ENCODE peak calls at places on chromosome 16, in nine cellular contexts. One of them, this sample, is unnamed. For H3K9me3, the result is how much of the 10 kb centered on the place peaks cover.

GRCh38 chr16:3030128-3030871 is 6.4 kb downstream of the BICDL2 start:
- DNase-seq in stomach: no peak
- DNase-seq in aorta: no peak
- DNase-seq in breast epithelium: no peak
- DNase-seq in PC-3: no peak
- DNase-seq in cardiac muscle cell: no peak
- DNase-seq in AG04450: no peak
- DNase-seq in left ventricle myocardium inferior: no peak
- DNase-seq in GM23248: no peak
- DNase-seq in this sample: no peak

GRCh38 chr16:87582966-87583325 is 19.4 kb upstream of the JPH3 start:
- DNase-seq in stomach: no peak
- DNase-seq in aorta: no peak
- DNase-seq in breast epithelium: no peak
- DNase-seq in PC-3: no peak
- DNase-seq in cardiac muscle cell: no peak
- DNase-seq in AG04450: no peak
- DNase-seq in left ventricle myocardium inferior: no peak
- DNase-seq in GM23248: no peak
- DNase-seq in this sample: no peak

GRCh38 chr16:68229431-68230175 is 6.3 kb downstream of the ESRP2 start:
- DNase-seq in stomach: peak
- DNase-seq in aorta: no peak
- DNase-seq in breast epithelium: no peak
- DNase-seq in PC-3: peak
- DNase-seq in cardiac muscle cell: peak
- DNase-seq in AG04450: peak
- DNase-seq in left ventricle myocardium inferior: no peak
- DNase-seq in GM23248: peak
- DNase-seq in this sample: peak

GRCh38 chr16:86634290-86634689 is 55.9 kb downstream of the FOXL1 start:
- DNase-seq in stomach: no peak
- DNase-seq in aorta: peak
- DNase-seq in breast epithelium: no peak
- DNase-seq in PC-3: peak
- DNase-seq in cardiac muscle cell: no peak
- DNase-seq in AG04450: no peak
- DNase-seq in left ventricle myocardium inferior: no peak
- DNase-seq in GM23248: peak
- DNase-seq in this sample: peak

GRCh38 chr16:68985855-68986254 is 119.6 kb upstream of the HAS3 start:
- DNase-seq in stomach: no peak
- DNase-seq in aorta: no peak
- DNase-seq in breast epithelium: no peak
- DNase-seq in PC-3: peak
- DNase-seq in cardiac muscle cell: no peak
- DNase-seq in AG04450: peak
- DNase-seq in left ventricle myocardium inferior: no peak
- DNase-seq in GM23248: peak
- DNase-seq in this sample: no peak

GRCh38 chr16:68332411-68333121 is 21.7 kb downstream of the PRMT7 start:
- DNase-seq in stomach: no peak
- DNase-seq in aorta: peak
- DNase-seq in breast epithelium: no peak
- DNase-seq in PC-3: no peak
- DNase-seq in cardiac muscle cell: peak
- DNase-seq in AG04450: peak
- DNase-seq in left ventricle myocardium inferior: no peak
- DNase-seq in GM23248: peak
- DNase-seq in this sample: peak

GRCh38 chr16:3317315-3317999 is 12.2 kb downstream of the ZNF75A start:
- DNase-seq in stomach: no peak
- DNase-seq in aorta: no peak
- DNase-seq in breast epithelium: no peak
- DNase-seq in PC-3: no peak
- DNase-seq in cardiac muscle cell: no peak
- DNase-seq in AG04450: no peak
- DNase-seq in left ventricle myocardium inferior: no peak
- DNase-seq in GM23248: peak
- DNase-seq in this sample: no peak

GRCh38 chr16:67842509-67843342 is 606 bp downstream of the THAP11 start:
- DNase-seq in stomach: peak
- DNase-seq in aorta: peak
- DNase-seq in breast epithelium: no peak
- DNase-seq in PC-3: peak
- DNase-seq in cardiac muscle cell: peak
- DNase-seq in AG04450: no peak
- DNase-seq in left ventricle myocardium inferior: peak
- DNase-seq in GM23248: peak
- DNase-seq in this sample: peak

GRCh38 chr16:47004652-47005051 is 31.2 kb upstream of the DNAJA2 start:
- DNase-seq in stomach: no peak
- DNase-seq in aorta: no peak
- DNase-seq in breast epithelium: no peak
- DNase-seq in PC-3: no peak
- DNase-seq in cardiac muscle cell: no peak
- DNase-seq in AG04450: no peak
- DNase-seq in left ventricle myocardium inferior: no peak
- DNase-seq in GM23248: no peak
- DNase-seq in this sample: no peak

GRCh38 chr16:15608398-15609285 is 34.3 kb downstream of the MARF1 start:
- DNase-seq in stomach: no peak
- DNase-seq in aorta: no peak
- DNase-seq in breast epithelium: no peak
- DNase-seq in PC-3: no peak
- DNase-seq in cardiac muscle cell: no peak
- DNase-seq in AG04450: peak
- DNase-seq in left ventricle myocardium inferior: no peak
- DNase-seq in GM23248: no peak
- DNase-seq in this sample: no peak

GRCh38 chr16:19882186-19882585 is 2.5 kb downstream of the GPRC5B start:
- DNase-seq in stomach: no peak
- DNase-seq in aorta: no peak
- DNase-seq in breast epithelium: no peak
- DNase-seq in PC-3: no peak
- DNase-seq in cardiac muscle cell: no peak
- DNase-seq in AG04450: no peak
- DNase-seq in left ventricle myocardium inferior: no peak
- DNase-seq in GM23248: no peak
- DNase-seq in this sample: peak

GRCh38 chr16:21214086-21214485 is 2.7 kb upstream of the ZP2 start:
- DNase-seq in stomach: no peak
- DNase-seq in aorta: no peak
- DNase-seq in breast epithelium: no peak
- DNase-seq in PC-3: no peak
- DNase-seq in cardiac muscle cell: no peak
- DNase-seq in AG04450: no peak
- DNase-seq in left ventricle myocardium inferior: no peak
- DNase-seq in GM23248: no peak
- DNase-seq in this sample: no peak

GRCh38 chr16:74309789-74310781 is 13.5 kb downstream of the PSMD7 start:
- DNase-seq in stomach: no peak
- DNase-seq in aorta: no peak
- DNase-seq in breast epithelium: no peak
- DNase-seq in PC-3: peak
- DNase-seq in cardiac muscle cell: peak
- DNase-seq in AG04450: peak
- DNase-seq in left ventricle myocardium inferior: no peak
- DNase-seq in GM23248: peak
- DNase-seq in this sample: peak

GRCh38 chr16:69326172-69326873 is 4.1 kb downstream of the PDF start:
- DNase-seq in stomach: no peak
- DNase-seq in aorta: no peak
- DNase-seq in breast epithelium: no peak
- DNase-seq in PC-3: no peak
- DNase-seq in cardiac muscle cell: no peak
- DNase-seq in AG04450: no peak
- DNase-seq in left ventricle myocardium inferior: no peak
- DNase-seq in GM23248: no peak
- DNase-seq in this sample: no peak

GRCh38 chr16:52383640-52384292 is 163.2 kb downstream of the TOX3 start:
- DNase-seq in stomach: no peak
- DNase-seq in aorta: no peak
- DNase-seq in breast epithelium: no peak
- DNase-seq in PC-3: no peak
- DNase-seq in cardiac muscle cell: no peak
- DNase-seq in AG04450: no peak
- DNase-seq in left ventricle myocardium inferior: no peak
- DNase-seq in GM23248: no peak
- DNase-seq in this sample: no peak

DNA sequence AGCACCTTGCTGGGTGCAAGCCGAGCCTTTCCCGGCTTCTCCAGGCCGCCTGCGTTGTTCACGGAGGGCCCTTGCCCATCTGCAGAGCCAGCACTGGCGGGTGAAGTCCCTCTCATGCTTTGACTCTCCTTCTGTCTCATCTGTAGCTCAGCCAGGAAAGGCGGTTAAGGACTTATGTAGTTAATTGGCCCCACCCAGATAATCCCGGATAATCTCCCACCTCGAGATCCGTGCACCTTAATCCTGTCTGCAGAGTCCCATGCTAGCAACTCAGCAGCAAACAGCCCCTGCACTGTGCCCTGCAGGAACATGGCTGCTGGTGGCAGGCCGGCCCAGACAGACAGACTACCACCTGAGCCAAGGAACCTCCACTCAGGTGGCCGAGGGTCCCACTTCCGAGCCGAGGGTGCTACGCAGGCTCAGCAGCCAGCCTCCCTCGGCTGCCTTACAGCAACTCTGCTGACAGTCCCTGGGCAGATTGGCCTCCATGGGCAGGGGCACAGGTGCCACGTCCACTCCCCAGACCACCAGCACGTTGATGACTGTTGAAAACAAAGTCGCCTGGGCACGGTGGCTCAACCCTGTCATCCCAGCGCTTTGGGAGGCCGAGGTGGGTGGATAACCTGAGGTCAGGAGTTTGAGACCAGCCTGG is 16.9 kb downstream of the RAB40C start:
- DNase-seq in stomach: no peak
- DNase-seq in aorta: no peak
- DNase-seq in breast epithelium: no peak
- DNase-seq in PC-3: no peak
- DNase-seq in cardiac muscle cell: no peak
- DNase-seq in AG04450: no peak
- DNase-seq in left ventricle myocardium inferior: no peak
- DNase-seq in GM23248: no peak
- DNase-seq in this sample: no peak
- H3K9me3 ChIP-seq in stomach: under half
- H3K9me3 ChIP-seq in aorta: under half
- H3K9me3 ChIP-seq in breast epithelium: under half
- H3K9me3 ChIP-seq in PC-3: under half
- H3K9me3 ChIP-seq in cardiac muscle cell: under half
- H3K9me3 ChIP-seq in AG04450: under half
- H3K9me3 ChIP-seq in left ventricle myocardium inferior: under half
- H3K9me3 ChIP-seq in GM23248: under half
- H3K9me3 ChIP-seq in this sample: under half

DNA sequence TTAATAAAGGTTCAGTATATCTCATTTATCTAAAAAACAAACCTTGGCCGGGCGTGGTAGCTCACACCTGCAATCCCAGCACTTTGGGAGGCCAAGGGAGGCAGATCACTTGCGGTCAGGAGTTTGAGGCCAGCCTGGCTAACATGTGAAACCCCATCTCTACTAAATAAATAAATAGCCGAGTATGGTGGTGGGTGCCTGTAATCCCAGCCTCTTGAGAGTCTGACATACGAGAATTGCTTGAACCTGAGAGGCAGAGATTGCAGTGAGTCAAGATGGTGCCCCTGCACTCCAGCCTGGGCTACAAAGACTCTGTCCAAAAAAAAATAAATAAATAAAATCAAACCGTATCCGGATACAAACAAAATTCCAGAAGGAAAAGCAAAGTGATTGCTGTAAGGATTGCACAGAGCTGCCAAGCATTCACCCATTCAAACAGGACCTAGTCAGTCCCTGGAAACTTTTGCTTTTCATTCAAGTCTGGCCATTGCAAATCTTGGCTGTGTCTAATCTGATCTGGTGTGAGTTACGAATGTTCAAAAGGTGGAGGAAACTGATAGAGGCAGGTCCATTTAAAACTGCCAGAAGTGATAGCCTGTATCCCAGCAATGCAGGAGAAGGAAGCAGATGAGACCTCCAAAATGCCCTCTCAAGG is 102.5 kb upstream of the CLEC3A start:
- DNase-seq in stomach: no peak
- DNase-seq in aorta: no peak
- DNase-seq in breast epithelium: no peak
- DNase-seq in PC-3: no peak
- DNase-seq in cardiac muscle cell: no peak
- DNase-seq in AG04450: no peak
- DNase-seq in left ventricle myocardium inferior: no peak
- DNase-seq in GM23248: no peak
- DNase-seq in this sample: no peak
- H3K9me3 ChIP-seq in stomach: under half
- H3K9me3 ChIP-seq in aorta: under half
- H3K9me3 ChIP-seq in breast epithelium: under half
- H3K9me3 ChIP-seq in PC-3: under half
- H3K9me3 ChIP-seq in cardiac muscle cell: under half
- H3K9me3 ChIP-seq in AG04450: under half
- H3K9me3 ChIP-seq in left ventricle myocardium inferior: under half
- H3K9me3 ChIP-seq in GM23248: under half
- H3K9me3 ChIP-seq in this sample: under half

DNA sequence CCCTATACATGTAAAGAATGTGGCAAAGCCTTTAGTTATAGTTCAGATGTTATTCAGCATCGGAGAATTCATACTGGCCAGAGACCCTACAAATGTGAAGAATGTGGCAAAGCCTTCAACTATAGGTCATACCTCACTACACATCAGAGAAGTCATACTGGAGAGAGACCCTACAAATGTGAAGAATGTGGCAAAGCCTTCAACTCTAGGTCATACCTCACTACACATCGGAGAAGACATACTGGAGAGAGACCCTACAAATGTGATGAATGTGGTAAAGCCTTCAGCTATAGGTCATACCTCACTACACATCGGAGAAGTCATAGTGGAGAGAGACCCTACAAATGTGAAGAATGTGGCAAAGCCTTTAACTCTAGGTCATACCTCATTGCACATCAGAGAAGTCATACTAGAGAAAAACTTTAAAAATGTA is 42.5 kb downstream of the ZNF267 start:
- DNase-seq in stomach: no peak
- DNase-seq in aorta: no peak
- DNase-seq in breast epithelium: no peak
- DNase-seq in PC-3: no peak
- DNase-seq in cardiac muscle cell: no peak
- DNase-seq in AG04450: no peak
- DNase-seq in left ventricle myocardium inferior: no peak
- DNase-seq in GM23248: no peak
- DNase-seq in this sample: no peak
- H3K9me3 ChIP-seq in stomach: half or more
- H3K9me3 ChIP-seq in aorta: under half
- H3K9me3 ChIP-seq in breast epithelium: half or more
- H3K9me3 ChIP-seq in PC-3: half or more
- H3K9me3 ChIP-seq in cardiac muscle cell: under half
- H3K9me3 ChIP-seq in AG04450: under half
- H3K9me3 ChIP-seq in left ventricle myocardium inferior: half or more
- H3K9me3 ChIP-seq in GM23248: under half
- H3K9me3 ChIP-seq in this sample: half or more

DNA sequence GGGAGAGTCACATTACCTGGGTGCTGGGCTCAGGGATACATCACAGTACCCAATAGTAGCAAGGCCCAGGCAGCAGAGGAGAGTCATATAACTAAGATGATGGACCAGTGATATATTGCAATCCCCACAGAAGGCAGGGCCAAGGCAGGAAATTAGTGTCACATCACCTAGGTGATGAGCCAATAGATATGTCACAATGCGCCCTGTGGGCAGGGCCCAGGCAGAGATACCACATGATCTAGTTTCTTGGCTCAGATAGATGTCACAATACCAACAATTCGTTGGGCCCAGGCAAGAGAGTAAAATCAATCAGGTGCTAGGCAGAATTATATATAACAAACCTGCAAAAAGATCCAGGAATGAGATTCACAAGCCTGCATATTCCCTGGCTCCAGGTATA is 2111.5 kb downstream of the TP53TG3F start:
- DNase-seq in stomach: no peak
- DNase-seq in aorta: no peak
- DNase-seq in breast epithelium: no peak
- DNase-seq in PC-3: no peak
- DNase-seq in cardiac muscle cell: no peak
- DNase-seq in AG04450: no peak
- DNase-seq in left ventricle myocardium inferior: no peak
- DNase-seq in GM23248: no peak
- DNase-seq in this sample: no peak
- H3K9me3 ChIP-seq in stomach: under half
- H3K9me3 ChIP-seq in aorta: under half
- H3K9me3 ChIP-seq in breast epithelium: under half
- H3K9me3 ChIP-seq in PC-3: under half
- H3K9me3 ChIP-seq in cardiac muscle cell: under half
- H3K9me3 ChIP-seq in AG04450: under half
- H3K9me3 ChIP-seq in left ventricle myocardium inferior: under half
- H3K9me3 ChIP-seq in GM23248: under half
- H3K9me3 ChIP-seq in this sample: under half

This sample was measured in A673.